ENCODE peak calls at places on chromosomes 3 and 15, in nine cellular contexts. G is naive thymus-derived CD4-positive, alpha-beta T cell; O is mammary epithelial cell; X is Peyer's patch; J is heart left ventricle; A is fibroblast of lung; I is pancreas; U is cardiac muscle cell; C is hepatocyte. L is an unnamed sample.

GRCh38 chr3:156353535-156353934 is 201.4 kb downstream of the SSR3 start:
- DNase-seq in A (no peak), G (no peak), O (no peak), I (no peak), U (peak; percentile 7), X (no peak), J (no peak), C (no peak), L (no peak)

GRCh38 chr3:64027708-64028107 is 4.4 kb upstream of the PSMD6 start:
- DNase-seq in U (no peak), A (no peak), C (no peak), O (no peak), G (no peak), J (no peak), I (no peak), X (no peak), L (no peak)

GRCh38 chr3:49654955-49655556 is 19.1 kb upstream of the APEH start:
- DNase-seq in X (no peak), O (no peak), J (no peak), U (no peak), G (no peak), C (no peak), I (no peak), A (no peak), L (no peak)

GRCh38 chr3:157070186-157070585 is 89.8 kb downstream of the CCNL1 start:
- DNase-seq in J (no peak), G (no peak), C (no peak), I (no peak), X (no peak), U (no peak), A (no peak), O (no peak), L (no peak)

GRCh38 chr3:118181274-118181673 is 853.4 kb downstream of the IGSF11 start:
- DNase-seq in U (no peak), C (no peak), X (no peak), J (no peak), A (no peak), O (no peak), G (no peak), I (no peak), L (no peak)

GRCh38 chr3:124429129-124429815 is 301.0 kb upstream of the UMPS start:
- DNase-seq in I (no peak), O (peak; percentile 82), U (peak; percentile 7), C (peak; percentile 55), J (no peak), A (peak; percentile 60), G (no peak), X (no peak), L (no peak)

GRCh38 chr3:53382106-53382505 is 34.8 kb upstream of the DCP1A start:
- DNase-seq in A (peak; percentile 1), U (peak; percentile 5), I (no peak), C (no peak), X (no peak), G (no peak), J (no peak), O (peak; percentile 47), L (no peak)

GRCh38 chr15:34271493-34271892 is 46.7 kb downstream of the EMC4 start:
- DNase-seq in O (peak; percentile 90), I (no peak), C (peak; percentile 21), G (no peak), J (peak; percentile 33), A (peak; percentile 87), U (peak; percentile 56), X (no peak), L (no peak)

GRCh38 chr3:72058493-72059081 is 273.6 kb upstream of the PROK2 start:
- DNase-seq in A (no peak), I (peak; percentile 5), X (no peak), U (no peak), O (no peak), J (peak; percentile 59), G (no peak), C (no peak), L (no peak)

GRCh38 chr3:64143399-64144130 is 81.7 kb downstream of the PRICKLE2 start:
- DNase-seq in U (peak; percentile 46), G (no peak), C (no peak), A (peak; percentile 71), J (no peak), I (no peak), O (peak; percentile 79), X (no peak), L (no peak)

GRCh38 chr3:124557433-124558232 is 172.6 kb upstream of the UMPS start:
- DNase-seq in O (peak; percentile 47), U (peak; percentile 57), J (no peak), G (no peak), A (peak; percentile 17), X (no peak), C (no peak), I (peak; percentile 42), L (no peak)

GRCh38 chr3:144774897-144775296 is 803.3 kb downstream of the DIPK2A start:
- DNase-seq in O (no peak), C (no peak), U (no peak), G (no peak), X (no peak), J (no peak), A (no peak), I (no peak), L (no peak)

GRCh38 chr3:58965870-58966269 is 84.0 kb downstream of the CFAP20DC start:
- DNase-seq in C (no peak), J (no peak), G (no peak), A (peak; percentile 82), U (peak; percentile 61), O (no peak), X (no peak), I (no peak), L (no peak)

GRCh38 chr15:95018888-95019545 is 787.7 kb downstream of the MCTP2 start:
- DNase-seq in A (peak; percentile 80), U (peak; percentile 69), X (no peak), I (no peak), C (peak; percentile 52), O (peak; percentile 90), G (no peak), J (no peak), L (no peak)

GRCh38 chr15:70525551-70525950 is 237.8 kb downstream of the UACA start:
- DNase-seq in O (no peak), J (no peak), A (no peak), G (no peak), X (no peak), U (no peak), C (no peak), I (no peak), L (no peak)

GRCh38 chr3:45931476-45931875 is 11.8 kb upstream of the CXCR6 start:
- DNase-seq in O (no peak), X (no peak), I (no peak), A (no peak), U (no peak), G (no peak), J (no peak), C (no peak), L (no peak)
- H3K36me3 ChIP-seq in O (peaks cover 2% of the 10 kb centered on the region), X (no peaks in the 10 kb centered on the region), I (no peaks in the 10 kb centered on the region), A (peaks cover 8% of the 10 kb centered on the region), U (peaks cover 18% of the 10 kb centered on the region), G (peaks cover 82% of the 10 kb centered on the region), J (peaks cover 95% of the 10 kb centered on the region), C (peaks cover 4% of the 10 kb centered on the region), L (peaks cover 92% of the 10 kb centered on the region)

GRCh38 chr3:54520060-54520459 is 397.7 kb downstream of the CACNA2D3 start:
- DNase-seq in J (no peak), A (no peak), O (no peak), I (no peak), U (no peak), X (no peak), G (no peak), C (no peak), L (no peak)
- H3K9me3 ChIP-seq in J (no peaks in the 10 kb centered on the region), A (no peaks in the 10 kb centered on the region), O (peaks cover 8% of the 10 kb centered on the region), I (no peaks in the 10 kb centered on the region), U (no peaks in the 10 kb centered on the region), X (no peaks in the 10 kb centered on the region), G (no peaks in the 10 kb centered on the region), C (no peaks in the 10 kb centered on the region), L (peaks cover 2% of the 10 kb centered on the region)

GRCh38 chr3:101680466-101680865 is 3.5 kb upstream of the ZBTB11 start:
- DNase-seq in J (no peak), I (no peak), X (no peak), G (no peak), A (no peak), C (no peak), U (no peak), O (no peak), L (no peak)
- H3K36me3 ChIP-seq in J (peaks cover 62% of the 10 kb centered on the region), I (no peaks in the 10 kb centered on the region), X (no peaks in the 10 kb centered on the region), G (peaks cover 49% of the 10 kb centered on the region), A (peaks cover 20% of the 10 kb centered on the region), C (peaks cover 5% of the 10 kb centered on the region), U (peaks cover 54% of the 10 kb centered on the region), O (peaks cover 40% of the 10 kb centered on the region), L (peaks cover 53% of the 10 kb centered on the region)

GRCh38 chr3:9330166-9330703 is 32.6 kb upstream of the THUMPD3 start:
- DNase-seq in J (no peak), C (no peak), A (no peak), O (no peak), U (peak; percentile 16), I (no peak), G (no peak), X (no peak), L (no peak)
- H3K9me3 ChIP-seq in J (no peaks in the 10 kb centered on the region), C (no peaks in the 10 kb centered on the region), A (no peaks in the 10 kb centered on the region), O (peaks cover 4% of the 10 kb centered on the region), U (no peaks in the 10 kb centered on the region), I (no peaks in the 10 kb centered on the region), G (no peaks in the 10 kb centered on the region), X (no peaks in the 10 kb centered on the region), L (no peaks in the 10 kb centered on the region)

DNA sequence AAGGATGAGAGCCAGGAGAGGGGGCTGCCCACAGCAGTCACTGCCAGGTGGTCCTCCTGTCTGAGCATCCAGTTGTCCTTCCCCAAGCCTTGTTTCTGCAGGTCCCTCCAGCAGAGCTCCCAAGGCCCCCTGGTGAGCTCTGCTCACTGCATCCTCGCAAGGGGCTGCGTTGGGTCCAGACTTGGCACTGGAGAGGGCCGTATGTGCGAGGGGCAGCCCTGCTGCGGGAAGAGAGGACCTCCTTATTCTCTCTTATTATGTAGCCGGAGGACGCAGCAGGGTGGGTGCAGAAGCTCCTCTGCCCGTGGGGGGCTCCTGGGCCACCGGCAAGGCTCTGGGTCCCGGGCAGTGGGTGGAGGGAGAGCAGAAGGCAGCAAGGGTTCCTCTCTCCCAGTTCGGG is 14.4 kb upstream of the KLF13 start:
- DNase-seq in G (peak; percentile 19), I (no peak), A (no peak), J (no peak), U (no peak), C (no peak), X (no peak), O (no peak), L (no peak)
- H3K36me3 ChIP-seq in G (no peaks in the 10 kb centered on the region), I (no peaks in the 10 kb centered on the region), A (no peaks in the 10 kb centered on the region), J (no peaks in the 10 kb centered on the region), U (no peaks in the 10 kb centered on the region), C (no peaks in the 10 kb centered on the region), X (no peaks in the 10 kb centered on the region), O (no peaks in the 10 kb centered on the region), L (no peaks in the 10 kb centered on the region)

L was measured in CD4-positive, CD25-positive, alpha-beta regulatory T cell.